ENCODE peak calls at places on chromosomes 6 and 20, in six cellular contexts. N is GM12891, B is K562, J is GM12878, O is H1, D is HepG2. H is an unnamed sample.
A peak's percentile ranks its signal among the peaks of the same experiment; 100 is the strongest.

GRCh38 chr6:52389626-52390360 is 27.8 kb downstream of the PAQR8 start:
- DNase-seq in N (no peak), B (peak; percentile 59), J (peak; percentile 87), O (no peak), D (peak; percentile 94), H (peak; percentile 38)

GRCh38 chr20:59696476-59696875 is 92.1 kb downstream of the PHACTR3 start:
- DNase-seq in N (no peak), B (no peak), J (no peak), O (no peak), D (no peak), H (no peak)

GRCh38 chr6:139853302-139853992 is 479.0 kb upstream of the CITED2 start:
- DNase-seq in N (no peak), B (no peak), J (no peak), O (no peak), D (peak; percentile 17), H (no peak)

GRCh38 chr6:154343473-154344308 is 12.9 kb downstream of the IPCEF1 start:
- DNase-seq in N (no peak), B (peak; percentile 72), J (no peak), O (peak; percentile 60), D (no peak), H (no peak)

GRCh38 chr6:153170511-153170910 is 39.4 kb upstream of the RGS17 start:
- DNase-seq in N (no peak), B (no peak), J (no peak), O (no peak), D (no peak), H (no peak)

GRCh38 chr6:155408231-155408630 is 47.4 kb downstream of the NOX3 start:
- DNase-seq in N (no peak), B (no peak), J (no peak), O (no peak), D (no peak), H (no peak)

GRCh38 chr20:16801919-16802651 is 53.9 kb downstream of the OTOR start:
- DNase-seq in N (no peak), B (peak; percentile 58), J (peak; percentile 8), O (peak; percentile 49), D (peak; percentile 66), H (no peak)

GRCh38 chr6:2959909-2960719 is 11.3 kb downstream of the SERPINB6 start:
- DNase-seq in N (no peak), B (no peak), J (no peak), O (no peak), D (no peak), H (no peak)

GRCh38 chr6:37056439-37057127 is 51.1 kb downstream of the FGD2 start:
- DNase-seq in N (no peak), B (no peak), J (no peak), O (no peak), D (peak; percentile 60), H (no peak)

GRCh38 chr6:136673571-136673970 is 118.7 kb downstream of the MAP3K5 start:
- DNase-seq in N (no peak), B (no peak), J (no peak), O (no peak), D (no peak), H (no peak)

GRCh38 chr20:62367483-62368302 is 581 bp upstream of the LAMA5 start:
- DNase-seq in N (no peak), B (no peak), J (no peak), O (no peak), D (peak; percentile 60), H (no peak)

GRCh38 chr6:124260337-124260736 is 456.7 kb downstream of the NKAIN2 start:
- DNase-seq in N (no peak), B (no peak), J (no peak), O (no peak), D (no peak), H (no peak)

GRCh38 chr6:41799517-41799916 is 12.0 kb downstream of the TOMM6 start:
- DNase-seq in N (no peak), B (no peak), J (no peak), O (no peak), D (no peak), H (no peak)

GRCh38 chr20:32743237-32744112 is at the start of gene COMMD7:
- DNase-seq in N (peak; percentile 59), B (peak; percentile 65), J (peak; percentile 19), O (no peak), D (peak; percentile 50), H (no peak)

GRCh38 chr6:86715676-86716075 is 221.7 kb upstream of the HTR1E start:
- DNase-seq in N (no peak), B (no peak), J (no peak), O (no peak), D (no peak), H (no peak)

GRCh38 chr6:56862415-56863175 is 92.3 kb upstream of the BEND6 start:
- DNase-seq in N (no peak), B (no peak), J (no peak), O (no peak), D (no peak), H (no peak)

GRCh38 chr6:139278190-139278589 is 13.6 kb downstream of the TXLNB start:
- DNase-seq in N (no peak), B (no peak), J (no peak), O (no peak), D (no peak), H (no peak)

GRCh38 chr6:53359843-53360834 is 11.4 kb upstream of the ELOVL5 start:
- DNase-seq in N (no peak), B (peak; percentile 37), J (no peak), O (no peak), D (peak; percentile 83), H (no peak)

GRCh38 chr20:52783769-52784168 is 188.4 kb upstream of the TSHZ2 start:
- DNase-seq in N (no peak), B (peak; percentile 39), J (no peak), O (peak; percentile 19), D (peak; percentile 30), H (no peak)

GRCh38 chr6:133820208-133820607 is 68.7 kb upstream of the TCF21 start:
- DNase-seq in N (no peak), B (no peak), J (no peak), O (no peak), D (no peak), H (no peak)

GRCh38 chr6:30231067-30231466 is 17.9 kb upstream of the TRIM26 start:
- DNase-seq in N (no peak), B (no peak), J (no peak), O (no peak), D (no peak), H (no peak)

GRCh38 chr6:129673758-129674157 is 36.2 kb downstream of the ARHGAP18 start:
- DNase-seq in N (no peak), B (no peak), J (no peak), O (no peak), D (no peak), H (no peak)

GRCh38 chr6:7827142-7827541 is 83.4 kb downstream of the TXNDC5 start:
- DNase-seq in N (no peak), B (no peak), J (no peak), O (no peak), D (no peak), H (no peak)

GRCh38 chr6:147001621-147002020 is 202.6 kb upstream of the STXBP5 start:
- DNase-seq in N (no peak), B (no peak), J (no peak), O (no peak), D (no peak), H (no peak)

GRCh38 chr6:53604623-53605190 is 59.8 kb upstream of the GCLC start:
- DNase-seq in N (no peak), B (no peak), J (no peak), O (no peak), D (no peak), H (no peak)

GRCh38 chr20:48898896-48899513 is 22.5 kb upstream of the ARFGEF2 start:
- DNase-seq in N (no peak), B (no peak), J (no peak), O (no peak), D (no peak), H (no peak)
- TF ChIP-seq TAF1 in N (no peak), B (no peak), J (no peak), O (no peak), D (no peak), H (no peak)

DNA sequence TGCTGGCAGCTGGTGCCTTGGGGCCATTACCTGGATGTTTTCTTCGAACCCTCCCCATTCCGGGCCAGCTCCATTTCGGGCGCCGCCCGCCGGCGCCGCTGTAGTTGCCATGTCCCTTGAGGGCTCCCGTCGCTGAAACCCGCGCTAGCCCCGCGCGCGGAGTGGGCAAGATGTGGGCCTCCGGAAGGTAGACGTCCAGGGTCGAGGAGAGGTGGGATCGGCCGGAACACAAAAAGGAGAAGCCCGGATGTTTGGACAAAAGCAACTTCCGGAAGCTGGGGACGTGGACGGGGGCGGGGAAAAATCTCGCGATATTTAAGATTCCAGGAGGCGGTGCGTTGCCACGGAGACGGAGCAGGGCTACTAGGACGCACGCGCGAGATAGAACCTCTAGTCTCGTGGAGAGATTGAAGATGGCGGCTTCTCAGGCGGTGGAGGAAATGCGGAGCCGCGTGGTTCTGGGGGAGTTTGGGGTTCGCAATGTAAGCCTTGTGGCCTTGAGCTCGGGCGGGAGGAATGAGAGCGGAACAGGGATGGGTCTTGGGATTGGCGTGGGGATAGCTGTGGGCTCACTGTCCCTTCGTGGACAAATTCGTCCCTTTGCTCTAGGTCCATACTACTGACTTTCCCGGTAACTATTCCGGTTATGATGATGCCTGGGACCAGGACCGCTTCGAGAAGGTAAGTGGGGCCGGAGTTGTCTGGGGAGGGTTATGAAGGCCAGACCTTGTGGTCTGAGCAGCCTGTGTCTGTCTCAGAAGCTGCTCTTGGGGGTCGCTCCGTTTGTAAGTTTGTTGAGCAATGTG is at the start of the genes POLR1C and YIPF3:
- DNase-seq in N (peak; percentile 93), B (peak; percentile 100), J (peak; percentile 95), O (peak; percentile 91), D (peak; percentile 98), H (peak; percentile 93)
- TF ChIP-seq POLR2A in N (peak; percentile 98), B (peak; percentile 99), J (peak; percentile 96), O (peak; percentile 89), D (no peak), H (peak; percentile 96)

GRCh38 chr6:168971549-168971948 is 282.1 kb downstream of the THBS2 start:
- DNase-seq in N (no peak), B (no peak), J (no peak), O (no peak), D (no peak), H (no peak)

GRCh38 chr6:168967556-168967955 is 286.1 kb downstream of the THBS2 start:
- DNase-seq in N (no peak), B (no peak), J (no peak), O (no peak), D (no peak), H (no peak)

GRCh38 chr6:168968801-168969200 is 284.8 kb downstream of the THBS2 start:
- DNase-seq in N (no peak), B (no peak), J (no peak), O (no peak), D (no peak), H (no peak)

GRCh38 chr6:168964138-168964892 is 289.3 kb downstream of the THBS2 start:
- DNase-seq in N (no peak), B (no peak), J (no peak), O (no peak), D (no peak), H (no peak)

GRCh38 chr6:168968228-168968627 is 285.4 kb downstream of the THBS2 start:
- DNase-seq in N (no peak), B (peak; percentile 17), J (no peak), O (no peak), D (peak; percentile 44), H (no peak)
- TF ChIP-seq POLR2AphosphoS5 in N (no peak), B (no peak), J (no peak), O (no peak), D (no peak), H (no peak)

GRCh38 chr20:4533734-4534133 is 188.0 kb upstream of the PRND start:
- DNase-seq in N (no peak), B (no peak), J (no peak), O (no peak), D (no peak), H (no peak)
- TF ChIP-seq TAF1 in N (no peak), B (no peak), J (no peak), O (no peak), D (no peak), H (no peak)

GRCh38 chr6:144007779-144008500 is at the start of gene PLAGL1:
- DNase-seq in N (peak; percentile 35), B (peak; percentile 74), J (no peak), O (no peak), D (peak; percentile 4), H (peak; percentile 20)
- TF ChIP-seq POLR2A in N (peak; percentile 40), B (peak; percentile 72), J (peak; percentile 72), O (no peak), D (no peak), H (no peak)